ENCODE peak calls at places on chromosomes 1 and 21, in eight cellular contexts. One of them, this sample, is unnamed.

GRCh38 chr1:212918751-212919150 is 31.6 kb upstream of the VASH2 start:
- DNase-seq in brain microvascular endothelial cell: no peak
- DNase-seq in foreskin fibroblast: no peak
- DNase-seq in A549: no peak
- DNase-seq in lower lobe of right lung: no peak
- DNase-seq in WERI-Rb-1: no peak
- DNase-seq in endothelial cell of umbilical vein: no peak
- DNase-seq in tibial artery: no peak
- DNase-seq in this sample: no peak

GRCh38 chr21:43984905-43985689 is 27.0 kb upstream of the TRAPPC10 start:
- DNase-seq in endothelial cell of umbilical vein: no peak
- DNase-seq in A549: no peak
- DNase-seq in tibial artery: no peak
- DNase-seq in foreskin fibroblast: peak
- DNase-seq in WERI-Rb-1: no peak
- DNase-seq in brain microvascular endothelial cell: no peak
- DNase-seq in lower lobe of right lung: no peak
- DNase-seq in this sample: no peak

GRCh38 chr1:202005958-202006357 is 4.4 kb upstream of the ELF3 start:
- DNase-seq in lower lobe of right lung: no peak
- DNase-seq in A549: no peak
- DNase-seq in endothelial cell of umbilical vein: peak
- DNase-seq in foreskin fibroblast: peak
- DNase-seq in brain microvascular endothelial cell: no peak
- DNase-seq in tibial artery: no peak
- DNase-seq in WERI-Rb-1: no peak
- DNase-seq in this sample: peak

GRCh38 chr1:156894711-156895407 is 1.3 kb downstream of the PEAR1 start:
- DNase-seq in A549: no peak
- DNase-seq in foreskin fibroblast: peak
- DNase-seq in brain microvascular endothelial cell: no peak
- DNase-seq in tibial artery: peak
- DNase-seq in WERI-Rb-1: peak
- DNase-seq in lower lobe of right lung: peak
- DNase-seq in endothelial cell of umbilical vein: peak
- DNase-seq in this sample: peak

GRCh38 chr1:150272379-150272840 is at the start of gene C1orf54:
- DNase-seq in tibial artery: peak
- DNase-seq in brain microvascular endothelial cell: peak
- DNase-seq in endothelial cell of umbilical vein: peak
- DNase-seq in foreskin fibroblast: peak
- DNase-seq in WERI-Rb-1: peak
- DNase-seq in lower lobe of right lung: no peak
- DNase-seq in A549: no peak
- DNase-seq in this sample: peak

GRCh38 chr1:41341756-41342562 is 19.3 kb upstream of the FOXO6 start:
- DNase-seq in foreskin fibroblast: no peak
- DNase-seq in lower lobe of right lung: no peak
- DNase-seq in brain microvascular endothelial cell: no peak
- DNase-seq in WERI-Rb-1: no peak
- DNase-seq in tibial artery: no peak
- DNase-seq in endothelial cell of umbilical vein: peak
- DNase-seq in A549: no peak
- DNase-seq in this sample: no peak

GRCh38 chr21:45655071-45655470 is 11.5 kb downstream of the PCBP3 start:
- DNase-seq in lower lobe of right lung: no peak
- DNase-seq in brain microvascular endothelial cell: no peak
- DNase-seq in endothelial cell of umbilical vein: no peak
- DNase-seq in WERI-Rb-1: no peak
- DNase-seq in foreskin fibroblast: peak
- DNase-seq in tibial artery: no peak
- DNase-seq in A549: no peak
- DNase-seq in this sample: peak

GRCh38 chr1:26053718-26054572 is 8.0 kb upstream of the SLC30A2 start:
- DNase-seq in WERI-Rb-1: no peak
- DNase-seq in endothelial cell of umbilical vein: no peak
- DNase-seq in brain microvascular endothelial cell: no peak
- DNase-seq in A549: no peak
- DNase-seq in tibial artery: no peak
- DNase-seq in foreskin fibroblast: no peak
- DNase-seq in lower lobe of right lung: no peak
- DNase-seq in this sample: no peak

GRCh38 chr21:36203603-36203889 is 46.9 kb downstream of the DOP1B start:
- DNase-seq in foreskin fibroblast: peak
- DNase-seq in WERI-Rb-1: no peak
- DNase-seq in lower lobe of right lung: no peak
- DNase-seq in brain microvascular endothelial cell: peak
- DNase-seq in A549: peak
- DNase-seq in tibial artery: no peak
- DNase-seq in endothelial cell of umbilical vein: peak
- DNase-seq in this sample: peak

GRCh38 chr1:105608713-105609112 is 1447.8 kb upstream of the PRMT6 start:
- DNase-seq in endothelial cell of umbilical vein: no peak
- DNase-seq in WERI-Rb-1: no peak
- DNase-seq in A549: no peak
- DNase-seq in brain microvascular endothelial cell: peak
- DNase-seq in tibial artery: no peak
- DNase-seq in lower lobe of right lung: no peak
- DNase-seq in foreskin fibroblast: peak
- DNase-seq in this sample: peak

GRCh38 chr1:156926175-156926574 is 5.7 kb downstream of the LRRC71 start:
- DNase-seq in A549: no peak
- DNase-seq in foreskin fibroblast: peak
- DNase-seq in WERI-Rb-1: no peak
- DNase-seq in brain microvascular endothelial cell: peak
- DNase-seq in tibial artery: no peak
- DNase-seq in lower lobe of right lung: peak
- DNase-seq in endothelial cell of umbilical vein: no peak
- DNase-seq in this sample: peak

GRCh38 chr21:36518883-36519492 is 39.1 kb upstream of the CLDN14 start:
- DNase-seq in A549: no peak
- DNase-seq in tibial artery: no peak
- DNase-seq in foreskin fibroblast: no peak
- DNase-seq in brain microvascular endothelial cell: no peak
- DNase-seq in WERI-Rb-1: no peak
- DNase-seq in endothelial cell of umbilical vein: no peak
- DNase-seq in lower lobe of right lung: no peak
- DNase-seq in this sample: no peak

GRCh38 chr1:10516244-10516643 is 41.5 kb downstream of the PEX14 start:
- DNase-seq in lower lobe of right lung: no peak
- DNase-seq in tibial artery: no peak
- DNase-seq in endothelial cell of umbilical vein: no peak
- DNase-seq in brain microvascular endothelial cell: no peak
- DNase-seq in A549: no peak
- DNase-seq in WERI-Rb-1: no peak
- DNase-seq in foreskin fibroblast: no peak
- DNase-seq in this sample: no peak

GRCh38 chr1:10513199-10513598 is 38.4 kb downstream of the PEX14 start:
- DNase-seq in A549: no peak
- DNase-seq in endothelial cell of umbilical vein: no peak
- DNase-seq in tibial artery: no peak
- DNase-seq in WERI-Rb-1: no peak
- DNase-seq in foreskin fibroblast: no peak
- DNase-seq in brain microvascular endothelial cell: no peak
- DNase-seq in lower lobe of right lung: no peak
- DNase-seq in this sample: no peak

GRCh38 chr1:10515627-10516026 is 40.9 kb downstream of the PEX14 start:
- DNase-seq in A549: no peak
- DNase-seq in lower lobe of right lung: no peak
- DNase-seq in brain microvascular endothelial cell: no peak
- DNase-seq in tibial artery: no peak
- DNase-seq in WERI-Rb-1: no peak
- DNase-seq in endothelial cell of umbilical vein: no peak
- DNase-seq in foreskin fibroblast: no peak
- DNase-seq in this sample: no peak

GRCh38 chr1:10516925-10517676 is 42.4 kb downstream of the PEX14 start:
- DNase-seq in brain microvascular endothelial cell: no peak
- DNase-seq in foreskin fibroblast: no peak
- DNase-seq in endothelial cell of umbilical vein: no peak
- DNase-seq in lower lobe of right lung: no peak
- DNase-seq in WERI-Rb-1: no peak
- DNase-seq in A549: no peak
- DNase-seq in tibial artery: no peak
- DNase-seq in this sample: no peak

GRCh38 chr1:10514490-10515235 is 39.9 kb downstream of the PEX14 start:
- DNase-seq in tibial artery: no peak
- DNase-seq in foreskin fibroblast: peak
- DNase-seq in lower lobe of right lung: no peak
- DNase-seq in WERI-Rb-1: peak
- DNase-seq in A549: peak
- DNase-seq in endothelial cell of umbilical vein: no peak
- DNase-seq in brain microvascular endothelial cell: peak
- DNase-seq in this sample: peak
- TF ChIP-seq CTCF in tibial artery: peak
- TF ChIP-seq CTCF in foreskin fibroblast: peak
- TF ChIP-seq CTCF in lower lobe of right lung: peak
- TF ChIP-seq CTCF in WERI-Rb-1: peak
- TF ChIP-seq CTCF in A549: peak
- TF ChIP-seq CTCF in endothelial cell of umbilical vein: no peak
- TF ChIP-seq CTCF in brain microvascular endothelial cell: peak
- TF ChIP-seq CTCF in this sample: peak

GRCh38 chr1:52359676-52360594 is 6.1 kb downstream of the CC2D1B start:
- DNase-seq in A549: no peak
- DNase-seq in endothelial cell of umbilical vein: no peak
- DNase-seq in foreskin fibroblast: no peak
- DNase-seq in brain microvascular endothelial cell: no peak
- DNase-seq in WERI-Rb-1: no peak
- DNase-seq in lower lobe of right lung: no peak
- DNase-seq in tibial artery: no peak
- DNase-seq in this sample: no peak
- H3K4me3 ChIP-seq in A549: no peak
- H3K4me3 ChIP-seq in endothelial cell of umbilical vein: no peak
- H3K4me3 ChIP-seq in foreskin fibroblast: no peak
- H3K4me3 ChIP-seq in brain microvascular endothelial cell: no peak
- H3K4me3 ChIP-seq in WERI-Rb-1: no peak
- H3K4me3 ChIP-seq in lower lobe of right lung: no peak
- H3K4me3 ChIP-seq in tibial artery: no peak
- H3K4me3 ChIP-seq in this sample: no peak

DNA sequence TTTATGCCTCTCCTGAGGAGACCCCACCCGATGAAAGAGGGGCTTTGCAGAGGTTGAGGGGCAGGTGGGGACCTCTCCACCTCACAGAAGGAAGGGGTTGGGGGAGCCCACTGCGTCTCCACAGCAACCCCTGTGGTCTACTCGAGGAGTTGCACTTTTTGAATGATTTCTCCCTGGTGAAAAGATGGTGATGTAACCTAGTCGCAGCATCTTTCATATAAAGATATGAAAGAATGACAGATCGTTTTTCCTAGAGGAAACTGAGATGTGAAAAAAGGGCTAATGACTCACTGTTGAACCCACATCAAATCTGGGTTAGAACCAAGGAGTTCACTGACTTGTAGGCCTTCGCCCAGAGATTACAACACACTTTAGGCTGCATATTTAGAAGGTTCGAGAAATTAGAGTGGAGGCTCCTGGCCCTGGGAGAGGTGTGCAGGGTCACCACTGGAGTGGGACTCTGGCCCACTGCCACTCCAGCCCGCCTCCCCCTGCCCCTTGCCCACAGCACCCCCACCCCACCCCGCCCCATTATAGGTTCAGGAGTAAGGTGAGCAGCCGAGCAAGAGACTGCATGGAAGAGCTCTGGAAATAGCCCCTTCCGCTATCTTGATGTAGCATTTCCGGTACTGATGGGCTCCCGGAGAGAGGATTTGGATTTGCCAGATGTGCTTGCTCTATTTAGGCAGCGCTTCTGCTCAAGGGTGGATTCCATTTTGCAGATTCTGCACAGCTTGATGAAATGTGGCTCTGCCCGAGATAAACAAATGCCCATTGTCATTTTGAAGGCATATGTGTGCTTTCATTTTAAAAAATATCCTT is 6.7 kb downstream of the TGFB2 start:
- DNase-seq in A549: no peak
- DNase-seq in lower lobe of right lung: no peak
- DNase-seq in brain microvascular endothelial cell: peak
- DNase-seq in foreskin fibroblast: no peak
- DNase-seq in endothelial cell of umbilical vein: peak
- DNase-seq in WERI-Rb-1: no peak
- DNase-seq in tibial artery: peak
- DNase-seq in this sample: peak
- TF ChIP-seq CTCF in A549: peak
- TF ChIP-seq CTCF in lower lobe of right lung: peak
- TF ChIP-seq CTCF in brain microvascular endothelial cell: peak
- TF ChIP-seq CTCF in foreskin fibroblast: peak
- TF ChIP-seq CTCF in endothelial cell of umbilical vein: peak
- TF ChIP-seq CTCF in WERI-Rb-1: peak
- TF ChIP-seq CTCF in tibial artery: peak
- TF ChIP-seq CTCF in this sample: peak

GRCh38 chr21:39149008-39149407 is 34.2 kb downstream of the PSMG1 start:
- DNase-seq in brain microvascular endothelial cell: no peak
- DNase-seq in WERI-Rb-1: no peak
- DNase-seq in lower lobe of right lung: no peak
- DNase-seq in tibial artery: no peak
- DNase-seq in A549: no peak
- DNase-seq in endothelial cell of umbilical vein: no peak
- DNase-seq in foreskin fibroblast: no peak
- DNase-seq in this sample: no peak

GRCh38 chr21:39149882-39150281 is 33.4 kb downstream of the PSMG1 start:
- DNase-seq in endothelial cell of umbilical vein: no peak
- DNase-seq in WERI-Rb-1: no peak
- DNase-seq in A549: no peak
- DNase-seq in foreskin fibroblast: no peak
- DNase-seq in brain microvascular endothelial cell: no peak
- DNase-seq in tibial artery: no peak
- DNase-seq in lower lobe of right lung: no peak
- DNase-seq in this sample: no peak

GRCh38 chr21:39142972-39143371 is 40.3 kb downstream of the PSMG1 start:
- DNase-seq in lower lobe of right lung: no peak
- DNase-seq in tibial artery: no peak
- DNase-seq in foreskin fibroblast: no peak
- DNase-seq in WERI-Rb-1: peak
- DNase-seq in endothelial cell of umbilical vein: no peak
- DNase-seq in A549: no peak
- DNase-seq in brain microvascular endothelial cell: no peak
- DNase-seq in this sample: no peak

GRCh38 chr21:39141502-39141901 is 41.7 kb downstream of the PSMG1 start:
- DNase-seq in brain microvascular endothelial cell: no peak
- DNase-seq in A549: no peak
- DNase-seq in tibial artery: no peak
- DNase-seq in foreskin fibroblast: peak
- DNase-seq in endothelial cell of umbilical vein: no peak
- DNase-seq in WERI-Rb-1: no peak
- DNase-seq in lower lobe of right lung: no peak
- DNase-seq in this sample: peak

DNA sequence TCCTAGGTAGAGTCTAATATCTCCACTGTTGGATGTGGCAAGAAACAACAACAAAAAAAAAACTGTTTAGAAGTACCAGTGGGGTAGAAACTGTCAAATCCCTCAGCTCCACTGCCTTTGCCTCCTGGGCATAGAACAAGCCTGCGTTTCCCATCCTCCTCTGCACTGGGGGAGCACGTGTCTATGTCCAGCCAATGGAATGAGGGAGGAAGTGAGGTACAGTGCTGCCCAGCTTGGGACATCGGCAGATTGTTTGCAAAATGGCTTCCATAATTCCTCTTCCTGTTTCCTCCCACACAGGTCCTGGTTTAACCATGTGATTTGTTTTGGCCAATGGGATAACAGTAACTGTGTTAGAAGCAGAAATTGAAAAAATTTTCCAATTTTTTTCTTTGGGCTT is 39.1 kb downstream of the PSMG1 start:
- DNase-seq in tibial artery: no peak
- DNase-seq in foreskin fibroblast: no peak
- DNase-seq in A549: no peak
- DNase-seq in lower lobe of right lung: no peak
- DNase-seq in WERI-Rb-1: no peak
- DNase-seq in brain microvascular endothelial cell: no peak
- DNase-seq in endothelial cell of umbilical vein: no peak
- DNase-seq in this sample: no peak
- H3K4me3 ChIP-seq in tibial artery: no peak
- H3K4me3 ChIP-seq in foreskin fibroblast: no peak
- H3K4me3 ChIP-seq in A549: no peak
- H3K4me3 ChIP-seq in lower lobe of right lung: no peak
- H3K4me3 ChIP-seq in WERI-Rb-1: no peak
- H3K4me3 ChIP-seq in brain microvascular endothelial cell: no peak
- H3K4me3 ChIP-seq in endothelial cell of umbilical vein: no peak
- H3K4me3 ChIP-seq in this sample: no peak

This sample was measured in cardiac fibroblast.